ENCODE peak calls at places on chromosomes 2 and 18, in four cellular contexts. Y, G, E and X are unnamed samples.

GRCh38 chr2:236749346-236749745 is 179.7 kb downstream of the ACKR3 start:
- DNase-seq in Y (no peak), G (no peak), E (no peak), X (no peak)

GRCh38 chr2:227325824-227326195 is 759 bp downstream of the MFF start:
- DNase-seq in Y (no peak), G (peak), E (no peak), X (no peak)

GRCh38 chr2:9287400-9288059 is 80.9 kb downstream of the ASAP2 start:
- DNase-seq in Y (peak), G (no peak), E (no peak), X (no peak)

GRCh38 chr2:144886847-144887246 is 366.9 kb upstream of the ZEB2 start:
- DNase-seq in Y (no peak), G (no peak), E (no peak), X (no peak)

GRCh38 chr2:176177580-176178270 is 10.7 kb upstream of the HOXD1 start:
- DNase-seq in Y (no peak), G (no peak), E (no peak), X (no peak)

GRCh38 chr2:46025683-46026082 is 271.5 kb upstream of the EPAS1 start:
- DNase-seq in Y (no peak), G (no peak), E (no peak), X (no peak)

GRCh38 chr2:129502781-129503180 is 476.7 kb upstream of the RAB6C start:
- DNase-seq in Y (no peak), G (no peak), E (no peak), X (no peak)

GRCh38 chr2:241011751-241012510 is 13.5 kb downstream of the SNED1 start:
- DNase-seq in Y (no peak), G (no peak), E (no peak), X (no peak)

GRCh38 chr2:74690571-74690970 is 36.5 kb downstream of the SEMA4F start:
- DNase-seq in Y (peak), G (peak), E (peak), X (no peak)

GRCh38 chr2:54609647-54610046 is 113.8 kb upstream of the EML6 start:
- DNase-seq in Y (no peak), G (no peak), E (no peak), X (no peak)

GRCh38 chr2:200305797-200306718 is at the start of gene SPATS2L:
- DNase-seq in Y (peak), G (no peak), E (no peak), X (peak)

GRCh38 chr2:112580084-112580483 is 4.3 kb upstream of the CHCHD5 start:
- DNase-seq in Y (no peak), G (no peak), E (no peak), X (no peak)

GRCh38 chr2:197591706-197592072 is 75.8 kb downstream of the MOB4 start:
- DNase-seq in Y (no peak), G (no peak), E (no peak), X (no peak)

GRCh38 chr2:11663427-11663826 is 6.6 kb downstream of the NTSR2 start:
- DNase-seq in Y (no peak), G (no peak), E (no peak), X (no peak)

GRCh38 chr18:55233850-55234249 is 274.6 kb upstream of the CCDC68 start:
- DNase-seq in Y (no peak), G (no peak), E (no peak), X (no peak)

GRCh38 chr2:47650001-47650535 is 132.9 kb upstream of the MSH6 start:
- DNase-seq in Y (no peak), G (no peak), E (no peak), X (no peak)

GRCh38 chr2:227464356-227464755 is 7.6 kb upstream of the AGFG1 start:
- DNase-seq in Y (no peak), G (no peak), E (no peak), X (no peak)

GRCh38 chr2:103809946-103810345 is 1044.0 kb upstream of the POU3F3 start:
- DNase-seq in Y (no peak), G (no peak), E (no peak), X (no peak)

GRCh38 chr2:134839649-134840048 is 1.2 kb downstream of the ACMSD start:
- DNase-seq in Y (no peak), G (no peak), E (no peak), X (no peak)

GRCh38 chr18:24672165-24672950 is 211.9 kb downstream of the HRH4 start:
- DNase-seq in Y (no peak), G (no peak), E (no peak), X (no peak)

GRCh38 chr2:37189452-37190153 is 1.1 kb upstream of the SULT6B1 start:
- DNase-seq in Y (peak), G (no peak), E (no peak), X (no peak)

GRCh38 chr2:207239222-207239674 is 73.5 kb upstream of the KLF7 start:
- DNase-seq in Y (no peak), G (peak), E (no peak), X (no peak)

GRCh38 chr2:660477-661214 is 16.6 kb downstream of the TMEM18 start:
- DNase-seq in Y (no peak), G (no peak), E (no peak), X (peak)

GRCh38 chr2:222049946-222050345 is 248.9 kb downstream of the PAX3 start:
- DNase-seq in Y (no peak), G (no peak), E (no peak), X (no peak)

GRCh38 chr2:182895798-182896197 is 29.4 kb upstream of the FRZB start:
- DNase-seq in Y (no peak), G (no peak), E (no peak), X (no peak)

GRCh38 chr18:9708882-9709877 is 1.1 kb downstream of the RAB31 start:
- DNase-seq in Y (no peak), G (no peak), E (no peak), X (no peak)

GRCh38 chr2:72915907-72916742 is 1.2 kb upstream of the EMX1 start:
- DNase-seq in Y (no peak), G (peak), E (no peak), X (peak)

GRCh38 chr2:18268400-18268799 is 292.1 kb downstream of the RDH14 start:
- DNase-seq in Y (no peak), G (no peak), E (no peak), X (no peak)
- TF ChIP-seq EGR1 in Y (no peak), G (no peak), E (no peak), X (no peak)

DNA sequence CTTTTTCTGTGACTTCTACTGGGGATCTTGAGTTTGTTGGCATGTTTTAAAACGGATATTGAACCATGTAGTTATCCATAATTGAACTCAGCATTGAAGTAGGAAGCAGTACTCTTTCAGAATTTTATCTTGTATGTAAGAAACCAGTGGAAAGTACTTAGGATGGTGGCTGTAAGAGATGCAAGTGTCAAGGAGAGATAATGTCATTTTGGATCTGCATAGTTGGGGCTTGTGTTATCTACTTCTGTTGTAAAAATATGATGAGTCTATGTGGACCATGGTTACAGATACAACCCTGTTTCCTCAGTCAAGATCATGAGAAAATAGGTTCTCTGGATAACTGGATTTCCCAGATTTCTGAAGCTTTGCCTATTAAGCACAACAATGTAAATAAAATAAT is 113.7 kb downstream of the NAB1 start:
- DNase-seq in Y (no peak), G (no peak), E (no peak), X (no peak)
- TF ChIP-seq EGR1 in Y (no peak), G (no peak), E (no peak), X (no peak)

GRCh38 chr2:29482341-29482740 is 367.1 kb downstream of the CLIP4 start:
- DNase-seq in Y (no peak), G (no peak), E (no peak), X (no peak)

GRCh38 chr2:29482867-29483266 is 367.7 kb downstream of the CLIP4 start:
- DNase-seq in Y (no peak), G (no peak), E (no peak), X (no peak)

GRCh38 chr2:29485117-29485516 is 369.9 kb downstream of the CLIP4 start:
- DNase-seq in Y (no peak), G (no peak), E (no peak), X (no peak)

GRCh38 chr2:29487967-29488550 is 372.8 kb downstream of the CLIP4 start:
- DNase-seq in Y (no peak), G (no peak), E (no peak), X (no peak)

GRCh38 chr2:29485631-29486030 is 370.4 kb downstream of the CLIP4 start:
- DNase-seq in Y (no peak), G (no peak), E (no peak), X (no peak)
- TF ChIP-seq EGR1 in Y (no peak), G (no peak), E (no peak), X (no peak)

DNA sequence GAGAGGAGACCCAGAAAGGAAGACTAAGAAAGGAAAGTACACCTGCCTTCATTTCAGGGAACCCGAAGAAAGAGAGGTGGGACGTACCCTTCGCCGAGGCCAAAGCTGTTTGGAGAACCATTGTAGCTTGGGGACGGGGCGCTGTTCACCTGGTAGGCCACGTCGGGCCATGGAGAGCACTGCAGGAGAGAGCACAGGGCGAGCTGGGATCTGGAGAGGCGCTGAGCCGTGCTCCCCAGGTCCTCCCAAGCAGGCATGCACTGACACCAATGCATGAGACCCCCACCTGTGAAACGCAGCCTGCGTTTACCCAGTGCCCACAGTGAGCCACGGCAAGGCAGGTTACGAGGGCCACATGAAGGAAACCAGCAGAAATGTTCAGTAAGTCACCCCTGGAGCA is 45.5 kb downstream of the TFCP2L1 start:
- DNase-seq in Y (no peak), G (no peak), E (no peak), X (no peak)
- TF ChIP-seq EGR1 in Y (no peak), G (no peak), E (no peak), X (no peak)

GRCh38 chr2:178807227-178808008 is at the start of gene TTN:
- DNase-seq in Y (no peak), G (no peak), E (no peak), X (no peak)

GRCh38 chr2:178799305-178799704 is 7.9 kb downstream of the TTN start:
- DNase-seq in Y (no peak), G (no peak), E (no peak), X (no peak)

GRCh38 chr2:178806543-178806942 is 680 bp downstream of the TTN start:
- DNase-seq in Y (no peak), G (no peak), E (no peak), X (no peak)

GRCh38 chr2:178800510-178800909 is 6.7 kb downstream of the TTN start:
- DNase-seq in Y (no peak), G (no peak), E (no peak), X (no peak)

DNA sequence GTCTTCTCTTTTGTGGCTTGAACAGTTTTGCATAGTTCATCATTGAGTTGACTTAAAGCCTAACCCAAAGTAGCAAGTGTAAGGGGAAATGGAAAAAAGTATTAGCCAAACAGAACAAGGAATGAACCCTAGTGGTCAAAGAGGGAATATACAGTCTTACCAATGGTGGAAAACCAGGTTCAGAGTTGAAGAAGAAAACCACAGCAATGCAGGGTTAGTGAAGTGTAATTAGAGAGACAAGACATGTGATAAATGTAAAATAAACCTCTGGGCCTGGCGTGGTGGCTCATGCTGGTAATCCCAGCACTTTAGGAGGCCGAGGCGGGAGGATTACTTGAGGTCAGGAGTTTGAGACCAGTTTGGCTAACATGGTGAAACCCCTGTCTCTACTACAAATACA is 2.4 kb downstream of the TTN start:
- DNase-seq in Y (peak), G (peak), E (no peak), X (no peak)
- TF ChIP-seq EGR1 in Y (no peak), G (no peak), E (no peak), X (no peak)

DNA sequence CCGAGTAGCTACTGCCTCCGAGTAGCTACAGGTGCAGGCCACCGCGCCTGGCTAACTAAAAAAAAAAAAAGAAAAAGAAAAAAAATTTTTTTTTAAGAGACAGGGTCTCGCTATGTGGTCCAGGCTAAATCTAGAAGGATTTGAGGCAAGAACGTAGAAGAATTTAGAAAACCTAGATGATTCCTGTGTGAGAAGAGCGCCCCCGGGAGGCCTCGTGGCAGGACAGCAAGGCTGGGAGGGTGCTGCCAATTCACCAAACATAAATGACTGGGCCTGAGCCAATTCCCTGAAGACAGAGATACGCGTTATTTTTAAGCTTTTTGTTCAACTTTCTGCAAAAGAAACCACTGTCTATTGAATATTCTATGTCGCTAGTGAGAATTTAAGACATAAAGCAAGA is 90.1 kb upstream of the TGFA start:
- DNase-seq in Y (peak), G (peak), E (no peak), X (peak)
- TF ChIP-seq EGR1 in Y (no peak), G (no peak), E (no peak), X (no peak)

GRCh38 chr2:5535301-5535700 is 156.9 kb upstream of the SOX11 start:
- DNase-seq in Y (no peak), G (no peak), E (no peak), X (no peak)

GRCh38 chr2:5540856-5541255 is 151.3 kb upstream of the SOX11 start:
- DNase-seq in Y (no peak), G (no peak), E (no peak), X (no peak)

GRCh38 chr2:5539281-5540211 is 152.6 kb upstream of the SOX11 start:
- DNase-seq in Y (no peak), G (no peak), E (no peak), X (no peak)

GRCh38 chr2:5537180-5537579 is 155.0 kb upstream of the SOX11 start:
- DNase-seq in Y (no peak), G (no peak), E (no peak), X (no peak)

DNA sequence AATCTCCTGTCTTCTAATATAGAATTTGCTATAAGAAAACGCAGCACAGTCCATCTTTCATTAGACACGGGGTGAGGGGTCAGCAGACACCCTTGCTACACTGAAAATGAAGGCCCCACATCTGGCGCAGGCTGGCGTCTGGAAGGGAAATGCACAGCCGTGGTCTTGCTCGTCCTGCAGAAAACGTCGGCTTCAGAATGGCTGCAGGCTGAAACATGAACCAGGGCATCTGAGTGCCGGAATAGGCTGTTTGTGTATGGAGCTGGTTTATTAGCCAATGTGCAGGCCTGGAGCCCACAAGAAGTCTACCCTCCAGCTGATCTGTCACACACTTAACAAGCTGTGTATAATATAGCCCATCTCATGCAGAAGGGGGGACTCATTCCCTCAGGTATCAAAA is 153.5 kb upstream of the SOX11 start:
- DNase-seq in Y (no peak), G (no peak), E (no peak), X (no peak)
- TF ChIP-seq EGR1 in Y (no peak), G (no peak), E (no peak), X (no peak)

GRCh38 chr2:172095146-172095904 is 7.4 kb downstream of the DLX2 start:
- DNase-seq in Y (no peak), G (no peak), E (no peak), X (peak)
- TF ChIP-seq EGR1 in Y (no peak), G (no peak), E (peak), X (peak)

GRCh38 chr18:45527891-45528290 is 87.4 kb upstream of the SLC14A2 start:
- DNase-seq in Y (no peak), G (no peak), E (no peak), X (no peak)
- TF ChIP-seq EGR1 in Y (no peak), G (no peak), E (no peak), X (no peak)

DNA sequence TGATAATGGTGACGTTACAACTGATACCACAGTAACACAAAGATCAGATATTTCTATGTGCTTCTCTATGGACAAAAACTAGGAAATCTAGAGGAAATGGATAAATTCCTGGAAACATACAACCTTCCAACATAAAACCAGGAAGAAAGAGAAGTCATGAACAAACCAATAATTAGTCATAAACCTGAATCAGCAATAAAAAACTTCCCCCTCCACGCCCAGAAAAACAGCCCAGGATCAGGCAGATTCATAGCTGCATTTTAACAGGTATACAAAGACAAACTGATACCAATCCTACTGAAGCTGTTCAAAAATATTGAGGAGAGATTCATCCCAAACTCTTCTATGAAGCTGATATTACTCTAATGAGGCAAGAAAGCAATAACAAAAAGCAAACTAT is 1535.2 kb upstream of the LRRTM1 start:
- DNase-seq in Y (no peak), G (no peak), E (no peak), X (no peak)
- TF ChIP-seq EGR1 in Y (no peak), G (no peak), E (no peak), X (no peak)